ENCODE peak calls at places on chromosomes 4 and X, in four cellular contexts. One of them, this sample, is unnamed.

GRCh38 chr4:48341776-48342558 is 638 bp downstream of the SLAIN2 start:
- DNase-seq in ascending aorta: no peak
- DNase-seq in psoas muscle: peak; percentile 60
- DNase-seq in PC-9: no peak
- DNase-seq in this sample: peak; percentile 69

GRCh38 chr4:166432842-166433241 is 559.8 kb downstream of the TLL1 start:
- DNase-seq in ascending aorta: no peak
- DNase-seq in PC-9: no peak
- DNase-seq in psoas muscle: no peak
- DNase-seq in this sample: no peak

GRCh38 chr4:20544645-20545044 is 155.6 kb upstream of the PACRGL start:
- DNase-seq in psoas muscle: no peak
- DNase-seq in ascending aorta: no peak
- DNase-seq in PC-9: no peak
- DNase-seq in this sample: no peak

GRCh38 chr4:57270350-57270749 is 160.2 kb upstream of the IGFBP7 start:
- DNase-seq in PC-9: no peak
- DNase-seq in psoas muscle: no peak
- DNase-seq in ascending aorta: no peak
- DNase-seq in this sample: no peak

GRCh38 chr4:6534050-6534449 is 40.9 kb upstream of the MAN2B2 start:
- DNase-seq in ascending aorta: no peak
- DNase-seq in PC-9: no peak
- DNase-seq in psoas muscle: no peak
- DNase-seq in this sample: no peak

GRCh38 chr4:1504786-1505500 is 98.7 kb upstream of the NKX1-1 start:
- DNase-seq in ascending aorta: no peak
- DNase-seq in psoas muscle: no peak
- DNase-seq in PC-9: no peak
- DNase-seq in this sample: peak; percentile 21

GRCh38 chr4:23945521-23946017 is 55.7 kb upstream of the PPARGC1A start:
- DNase-seq in ascending aorta: no peak
- DNase-seq in psoas muscle: peak; percentile 62
- DNase-seq in PC-9: no peak
- DNase-seq in this sample: no peak

GRCh38 chrX:22081475-22082092 is 49.5 kb downstream of the PHEX start:
- DNase-seq in ascending aorta: no peak
- DNase-seq in psoas muscle: peak; percentile 26
- DNase-seq in PC-9: no peak
- DNase-seq in this sample: no peak

GRCh38 chr4:160423879-160424451 is 1321.1 kb downstream of the RAPGEF2 start:
- DNase-seq in ascending aorta: no peak
- DNase-seq in PC-9: no peak
- DNase-seq in psoas muscle: no peak
- DNase-seq in this sample: no peak

GRCh38 chrX:151151668-151152267 is 24.6 kb upstream of the GPR50 start:
- DNase-seq in PC-9: peak; percentile 46
- DNase-seq in psoas muscle: no peak
- DNase-seq in ascending aorta: no peak
- DNase-seq in this sample: no peak

DNA sequence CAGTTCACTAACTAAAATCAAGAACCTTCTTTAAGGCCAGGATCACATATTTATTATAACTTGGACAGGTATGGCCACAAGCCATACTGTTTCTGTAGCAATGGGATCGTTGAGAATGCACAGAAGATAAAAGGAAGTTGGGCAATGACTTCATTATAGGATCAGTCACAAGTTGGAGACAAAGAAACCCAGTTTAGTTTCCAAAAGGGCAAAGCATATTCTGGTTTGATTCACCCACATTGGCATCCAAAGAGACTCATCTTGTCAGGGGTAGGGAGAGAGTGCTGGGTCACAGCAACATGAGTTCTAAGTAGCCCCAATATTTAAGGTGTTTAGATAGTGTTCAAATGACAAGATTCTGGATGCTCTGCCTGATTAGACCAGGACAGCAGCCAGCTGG is 317.1 kb upstream of the GALNT7 start:
- DNase-seq in ascending aorta: no peak
- DNase-seq in psoas muscle: no peak
- DNase-seq in PC-9: no peak
- DNase-seq in this sample: no peak
- H3K27ac ChIP-seq in ascending aorta: no peak overlapping the region
- H3K27ac ChIP-seq in psoas muscle: no peak overlapping the region
- H3K27ac ChIP-seq in PC-9: no peak overlapping the region
- H3K27ac ChIP-seq in this sample: no peak overlapping the region

GRCh38 chr4:87832669-87833068 is at the start of gene MEPE:
- DNase-seq in PC-9: no peak
- DNase-seq in ascending aorta: no peak
- DNase-seq in psoas muscle: no peak
- DNase-seq in this sample: no peak

GRCh38 chr4:87835732-87836131 is 3.0 kb downstream of the MEPE start:
- DNase-seq in PC-9: no peak
- DNase-seq in ascending aorta: no peak
- DNase-seq in psoas muscle: no peak
- DNase-seq in this sample: no peak

GRCh38 chr4:87838207-87838606 is 5.4 kb downstream of the MEPE start:
- DNase-seq in psoas muscle: no peak
- DNase-seq in PC-9: no peak
- DNase-seq in ascending aorta: no peak
- DNase-seq in this sample: no peak

GRCh38 chr4:87839309-87839946 is 6.7 kb downstream of the MEPE start:
- DNase-seq in ascending aorta: no peak
- DNase-seq in PC-9: no peak
- DNase-seq in psoas muscle: peak; percentile 17
- DNase-seq in this sample: no peak

DNA sequence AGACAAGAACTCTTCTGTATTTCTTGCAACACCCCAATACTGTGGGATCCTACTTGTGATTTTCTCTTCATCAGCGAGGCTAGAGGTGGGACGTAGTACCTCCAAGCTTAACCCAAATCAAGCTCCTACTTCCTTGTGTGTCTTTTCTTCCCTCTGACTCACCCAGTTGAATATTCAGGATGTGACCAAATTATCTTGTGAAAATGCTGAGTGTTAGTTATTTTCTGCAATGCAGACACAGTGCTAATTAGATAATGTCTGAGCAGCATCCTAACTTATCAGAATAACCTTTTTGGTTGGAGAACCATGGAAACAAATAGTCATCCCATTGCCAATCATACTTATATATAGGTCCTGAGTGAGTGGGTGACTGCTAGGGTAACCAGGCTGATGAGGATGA is 2.4 kb downstream of the MEPE start:
- DNase-seq in ascending aorta: no peak
- DNase-seq in psoas muscle: no peak
- DNase-seq in PC-9: no peak
- DNase-seq in this sample: no peak
- H3K27ac ChIP-seq in ascending aorta: no peak overlapping the region
- H3K27ac ChIP-seq in psoas muscle: no peak overlapping the region
- H3K27ac ChIP-seq in PC-9: no peak overlapping the region
- H3K27ac ChIP-seq in this sample: peak overlapping the region; percentile 66

DNA sequence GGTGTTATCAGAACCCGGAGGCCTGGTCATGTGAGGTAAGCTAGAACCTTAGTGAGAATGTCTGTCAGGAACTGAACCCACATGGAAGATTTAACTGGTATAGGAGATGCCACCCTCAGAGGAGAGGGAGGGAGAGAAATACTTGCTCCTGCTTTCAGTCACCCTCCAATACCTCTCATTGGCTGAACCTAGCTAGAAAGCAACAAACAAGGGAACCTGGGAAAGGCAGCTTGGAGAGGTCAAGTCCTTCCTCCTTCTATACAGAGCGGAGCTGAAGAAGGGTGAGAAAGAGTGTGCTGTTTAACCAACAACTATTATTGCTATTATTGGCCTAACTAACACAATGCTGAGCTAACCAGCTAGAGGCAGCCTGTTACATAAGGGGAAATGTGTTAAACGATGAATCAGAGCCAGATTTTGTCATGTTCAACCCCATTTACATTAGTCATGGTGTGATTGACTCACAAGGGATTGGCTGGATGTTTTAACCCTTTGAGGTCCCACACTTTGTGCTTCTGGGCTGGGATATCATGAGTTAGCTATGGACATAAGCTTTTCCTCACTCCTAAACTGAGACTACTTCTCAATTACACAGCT is 96.5 kb upstream of the ESX1 start:
- DNase-seq in PC-9: peak; percentile 80
- DNase-seq in ascending aorta: no peak
- DNase-seq in psoas muscle: no peak
- DNase-seq in this sample: no peak
- H3K27ac ChIP-seq in PC-9: peak overlapping the region; percentile 82
- H3K27ac ChIP-seq in ascending aorta: no peak overlapping the region
- H3K27ac ChIP-seq in psoas muscle: no peak overlapping the region
- H3K27ac ChIP-seq in this sample: no peak overlapping the region

GRCh38 chr4:41304221-41304620 is 47.5 kb downstream of the UCHL1 start:
- DNase-seq in PC-9: no peak
- DNase-seq in ascending aorta: no peak
- DNase-seq in psoas muscle: no peak
- DNase-seq in this sample: no peak

GRCh38 chr4:41307633-41308032 is 50.9 kb downstream of the UCHL1 start:
- DNase-seq in psoas muscle: no peak
- DNase-seq in ascending aorta: no peak
- DNase-seq in PC-9: peak; percentile 47
- DNase-seq in this sample: no peak

GRCh38 chr4:41303372-41304118 is 46.8 kb downstream of the UCHL1 start:
- DNase-seq in ascending aorta: no peak
- DNase-seq in psoas muscle: no peak
- DNase-seq in PC-9: no peak
- DNase-seq in this sample: no peak

GRCh38 chr4:41301137-41301536 is 44.4 kb downstream of the UCHL1 start:
- DNase-seq in psoas muscle: no peak
- DNase-seq in PC-9: no peak
- DNase-seq in ascending aorta: no peak
- DNase-seq in this sample: no peak

DNA sequence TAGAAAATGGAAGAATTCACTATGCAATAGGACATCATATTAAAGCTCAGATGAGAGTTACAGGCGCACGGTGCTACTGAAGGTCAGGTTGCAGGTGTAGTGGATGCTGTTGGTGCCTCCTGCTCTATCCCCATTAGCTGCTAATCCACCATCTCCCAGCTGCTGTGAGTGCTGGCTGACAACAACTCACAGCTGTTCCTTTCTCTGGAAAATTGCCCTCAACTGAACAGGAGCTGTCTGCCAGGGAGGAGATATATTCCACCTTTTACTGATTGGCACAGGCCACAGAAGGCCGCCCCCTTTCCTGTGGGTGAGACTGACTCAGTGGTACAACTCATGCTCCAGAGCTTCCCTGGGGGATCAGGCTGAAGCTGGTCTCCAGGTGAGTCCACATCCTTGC is 48.8 kb downstream of the UCHL1 start:
- DNase-seq in PC-9: no peak
- DNase-seq in psoas muscle: no peak
- DNase-seq in ascending aorta: no peak
- DNase-seq in this sample: no peak
- H3K27ac ChIP-seq in PC-9: no peak overlapping the region
- H3K27ac ChIP-seq in psoas muscle: no peak overlapping the region
- H3K27ac ChIP-seq in ascending aorta: no peak overlapping the region
- H3K27ac ChIP-seq in this sample: no peak overlapping the region

GRCh38 chrX:74179071-74179470 is 124.9 kb upstream of the ZCCHC13 start:
- DNase-seq in PC-9: peak; percentile 39
- DNase-seq in ascending aorta: no peak
- DNase-seq in psoas muscle: no peak
- DNase-seq in this sample: no peak
- H3K27ac ChIP-seq in PC-9: no peak overlapping the region
- H3K27ac ChIP-seq in ascending aorta: no peak overlapping the region
- H3K27ac ChIP-seq in psoas muscle: no peak overlapping the region
- H3K27ac ChIP-seq in this sample: no peak overlapping the region

GRCh38 chrX:36199926-36200325 is 280.4 kb downstream of the CFAP47 start:
- DNase-seq in ascending aorta: no peak
- DNase-seq in psoas muscle: no peak
- DNase-seq in PC-9: no peak
- DNase-seq in this sample: no peak

GRCh38 chrX:36198575-36198974 is 279.0 kb downstream of the CFAP47 start:
- DNase-seq in PC-9: no peak
- DNase-seq in psoas muscle: no peak
- DNase-seq in ascending aorta: no peak
- DNase-seq in this sample: no peak
- H3K27ac ChIP-seq in PC-9: no peak overlapping the region
- H3K27ac ChIP-seq in psoas muscle: no peak overlapping the region
- H3K27ac ChIP-seq in ascending aorta: no peak overlapping the region
- H3K27ac ChIP-seq in this sample: no peak overlapping the region

DNA sequence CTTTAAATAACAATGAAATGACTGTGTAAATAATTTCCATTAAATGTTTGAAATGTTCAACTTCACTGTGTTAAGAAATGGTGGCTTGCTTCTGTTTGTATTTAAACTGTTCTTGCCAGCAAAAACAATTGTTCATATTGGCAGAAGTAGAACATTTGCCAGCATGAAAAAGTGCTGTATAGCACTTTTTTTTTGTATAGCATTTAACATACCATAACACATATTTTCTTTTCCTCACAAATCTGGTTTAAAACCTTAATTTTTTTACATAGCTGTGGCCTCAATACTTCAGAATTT is 94.1 kb downstream of the COX18 start:
- DNase-seq in ascending aorta: no peak
- DNase-seq in PC-9: no peak
- DNase-seq in psoas muscle: no peak
- DNase-seq in this sample: no peak
- H3K27ac ChIP-seq in ascending aorta: peak overlapping the region; percentile 73
- H3K27ac ChIP-seq in PC-9: no peak overlapping the region
- H3K27ac ChIP-seq in psoas muscle: no peak overlapping the region
- H3K27ac ChIP-seq in this sample: no peak overlapping the region

This sample was measured in left lung.